ENCODE peak calls at places on chromosomes 4 and X, in four cellular contexts. One of them, this sample, is unnamed.

GRCh38 chr4:48968814-48969213 is 17.3 kb upstream of the CWH43 start:
- DNase-seq in suprapubic skin: no peak
- DNase-seq in breast epithelium: no peak
- DNase-seq in HCT116: no peak
- DNase-seq in this sample: no peak

GRCh38 chr4:181792641-181793612 is 450.3 kb upstream of the TENM3 start:
- DNase-seq in HCT116: no peak
- DNase-seq in suprapubic skin: no peak
- DNase-seq in breast epithelium: no peak
- DNase-seq in this sample: no peak

GRCh38 chr4:128871948-128872347 is 62.4 kb downstream of the JADE1 start:
- DNase-seq in suprapubic skin: no peak
- DNase-seq in breast epithelium: no peak
- DNase-seq in HCT116: no peak
- DNase-seq in this sample: no peak

GRCh38 chr4:3473943-3474335 is 10.8 kb downstream of the DOK7 start:
- DNase-seq in HCT116: no peak
- DNase-seq in breast epithelium: no peak
- DNase-seq in suprapubic skin: no peak
- DNase-seq in this sample: no peak

GRCh38 chr4:139668658-139669201 is 3.1 kb downstream of the MGST2 start:
- DNase-seq in HCT116: no peak
- DNase-seq in suprapubic skin: no peak
- DNase-seq in breast epithelium: no peak
- DNase-seq in this sample: no peak

GRCh38 chr4:16158504-16158852 is 67.8 kb downstream of the TAPT1 start:
- DNase-seq in suprapubic skin: no peak
- DNase-seq in HCT116: no peak
- DNase-seq in breast epithelium: no peak
- DNase-seq in this sample: no peak

GRCh38 chrX:133698298-133698697 is 283.0 kb upstream of the GPC4 start:
- DNase-seq in HCT116: no peak
- DNase-seq in breast epithelium: no peak
- DNase-seq in suprapubic skin: no peak
- DNase-seq in this sample: no peak

GRCh38 chr4:112348488-112349158 is 51.5 kb downstream of the ALPK1 start:
- DNase-seq in breast epithelium: peak; percentile 67
- DNase-seq in suprapubic skin: peak; percentile 74
- DNase-seq in HCT116: peak; percentile 32
- DNase-seq in this sample: no peak

GRCh38 chrX:85243761-85244410 is at the start of the genes SATL1 and ZNF711:
- DNase-seq in suprapubic skin: peak; percentile 62
- DNase-seq in breast epithelium: peak; percentile 42
- DNase-seq in HCT116: peak; percentile 13
- DNase-seq in this sample: no peak

GRCh38 chrX:154380787-154381186 is 1.7 kb downstream of the EMD start:
- DNase-seq in breast epithelium: no peak
- DNase-seq in suprapubic skin: no peak
- DNase-seq in HCT116: no peak
- DNase-seq in this sample: no peak

GRCh38 chrX:117196481-117196880 is 733.7 kb upstream of the CT83 start:
- DNase-seq in breast epithelium: no peak
- DNase-seq in suprapubic skin: no peak
- DNase-seq in HCT116: no peak
- DNase-seq in this sample: no peak

GRCh38 chrX:46408553-46409407 is 136.4 kb downstream of the ZNF674 start:
- DNase-seq in breast epithelium: peak; percentile 57
- DNase-seq in suprapubic skin: peak; percentile 68
- DNase-seq in HCT116: peak; percentile 42
- DNase-seq in this sample: peak; percentile 9

GRCh38 chr4:44544158-44544557 is 95.5 kb upstream of the KCTD8 start:
- DNase-seq in breast epithelium: no peak
- DNase-seq in suprapubic skin: no peak
- DNase-seq in HCT116: no peak
- DNase-seq in this sample: no peak

GRCh38 chrX:18951032-18951431 is 32.9 kb downstream of the PHKA2 start:
- DNase-seq in suprapubic skin: no peak
- DNase-seq in HCT116: no peak
- DNase-seq in breast epithelium: no peak
- DNase-seq in this sample: no peak

GRCh38 chr4:152265149-152265621 is 270.7 kb downstream of the FBXW7 start:
- DNase-seq in breast epithelium: no peak
- DNase-seq in suprapubic skin: no peak
- DNase-seq in HCT116: no peak
- DNase-seq in this sample: no peak

GRCh38 chr4:79364048-79364447 is 38.2 kb upstream of the NAA11 start:
- DNase-seq in HCT116: no peak
- DNase-seq in suprapubic skin: no peak
- DNase-seq in breast epithelium: no peak
- DNase-seq in this sample: no peak

GRCh38 chrX:112164420-112164819 is 81.8 kb upstream of the TRPC5 start:
- DNase-seq in HCT116: no peak
- DNase-seq in suprapubic skin: no peak
- DNase-seq in breast epithelium: no peak
- DNase-seq in this sample: no peak

GRCh38 chr4:153274967-153275366 is 69.5 kb upstream of the MND1 start:
- DNase-seq in suprapubic skin: no peak
- DNase-seq in HCT116: no peak
- DNase-seq in breast epithelium: no peak
- DNase-seq in this sample: no peak

GRCh38 chr4:153281476-153281875 is 63.0 kb upstream of the MND1 start:
- DNase-seq in breast epithelium: no peak
- DNase-seq in suprapubic skin: no peak
- DNase-seq in HCT116: no peak
- DNase-seq in this sample: no peak

GRCh38 chr4:153275380-153276276 is 68.9 kb upstream of the MND1 start:
- DNase-seq in breast epithelium: no peak
- DNase-seq in HCT116: no peak
- DNase-seq in suprapubic skin: no peak
- DNase-seq in this sample: no peak

GRCh38 chr4:153273736-153274135 is 69.5 kb downstream of the TRIM2 start:
- DNase-seq in suprapubic skin: no peak
- DNase-seq in breast epithelium: no peak
- DNase-seq in HCT116: no peak
- DNase-seq in this sample: no peak

DNA sequence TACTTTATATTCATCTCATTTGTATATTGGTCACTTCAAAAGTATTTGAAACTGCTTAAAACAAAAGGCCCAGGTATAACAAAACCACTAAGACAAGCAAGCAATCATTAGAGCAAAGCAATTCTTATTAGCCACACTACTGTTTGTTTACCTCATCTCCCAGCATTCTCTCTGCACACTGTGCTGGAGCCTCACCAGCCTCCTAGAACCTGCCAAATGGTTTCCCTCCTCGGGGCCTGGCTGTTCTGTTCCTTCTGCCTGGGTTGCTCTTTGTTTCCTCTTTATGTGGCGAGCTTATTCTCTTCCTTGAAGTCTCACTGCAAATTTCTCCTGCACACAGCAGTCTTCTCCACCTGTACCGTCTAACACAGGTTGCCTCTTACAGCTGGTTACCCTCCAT is 67.5 kb upstream of the MND1 start:
- DNase-seq in HCT116: no peak
- DNase-seq in breast epithelium: no peak
- DNase-seq in suprapubic skin: no peak
- DNase-seq in this sample: no peak
- TF ChIP-seq POLR2AphosphoS5 in HCT116: no peak
- TF ChIP-seq POLR2AphosphoS5 in breast epithelium: no peak
- TF ChIP-seq POLR2AphosphoS5 in suprapubic skin: no peak
- TF ChIP-seq POLR2AphosphoS5 in this sample: no peak

DNA sequence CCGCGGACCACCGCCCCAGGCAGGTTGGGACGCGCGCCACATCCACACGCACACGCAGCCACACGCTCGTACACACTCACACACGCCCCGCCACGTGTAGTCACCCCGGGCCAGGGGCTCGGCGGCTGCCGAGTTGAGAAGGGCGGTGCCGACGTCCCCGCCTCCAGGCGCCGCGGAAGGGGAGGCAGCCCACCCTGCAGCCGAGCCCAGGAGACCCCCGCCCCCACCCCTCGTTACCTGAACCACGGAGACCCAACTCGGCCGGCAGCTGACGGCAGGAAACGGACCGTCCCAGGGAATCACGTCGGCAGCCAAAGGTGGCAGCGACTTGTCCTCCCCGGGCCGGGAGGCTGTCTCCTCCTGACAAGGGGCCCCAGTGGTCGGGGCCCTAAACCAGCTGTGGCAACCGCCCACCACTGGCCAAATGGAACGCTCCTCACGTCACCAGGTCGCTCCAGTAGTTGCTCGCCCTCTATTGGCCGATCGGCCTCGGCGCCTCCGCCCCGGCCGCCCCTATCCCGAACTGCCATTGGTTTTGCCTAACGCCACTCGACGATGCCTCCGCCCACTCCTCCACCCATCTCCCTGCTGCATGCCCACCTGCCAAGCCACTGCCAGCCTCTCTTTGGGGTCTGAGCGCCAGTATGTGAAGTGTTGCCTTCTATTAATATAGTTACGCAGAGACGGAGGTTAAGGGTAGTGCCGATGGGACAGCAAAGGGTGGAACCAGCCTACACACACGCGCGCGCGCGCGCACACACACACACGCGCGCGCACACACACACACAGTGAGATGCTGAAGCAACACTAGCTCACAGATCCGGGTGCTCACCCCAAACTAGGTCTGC is at the start of gene ZDHHC9:
- DNase-seq in HCT116: peak; percentile 79
- DNase-seq in breast epithelium: peak; percentile 80
- DNase-seq in suprapubic skin: peak; percentile 94
- DNase-seq in this sample: peak; percentile 76
- TF ChIP-seq POLR2A in HCT116: no peak
- TF ChIP-seq POLR2A in breast epithelium: no peak
- TF ChIP-seq POLR2A in suprapubic skin: peak; percentile 59
- TF ChIP-seq POLR2A in this sample: peak; percentile 43

GRCh38 chr4:148006025-148006424 is 274.1 kb downstream of the ARHGAP10 start:
- DNase-seq in suprapubic skin: no peak
- DNase-seq in breast epithelium: no peak
- DNase-seq in HCT116: no peak
- DNase-seq in this sample: no peak

GRCh38 chr4:148004228-148004813 is 272.4 kb downstream of the ARHGAP10 start:
- DNase-seq in HCT116: no peak
- DNase-seq in suprapubic skin: no peak
- DNase-seq in breast epithelium: no peak
- DNase-seq in this sample: no peak

GRCh38 chr4:148007789-148008188 is 275.9 kb downstream of the ARHGAP10 start:
- DNase-seq in breast epithelium: no peak
- DNase-seq in suprapubic skin: no peak
- DNase-seq in HCT116: no peak
- DNase-seq in this sample: no peak

GRCh38 chr4:148007303-148007702 is 275.4 kb downstream of the ARHGAP10 start:
- DNase-seq in suprapubic skin: no peak
- DNase-seq in HCT116: peak; percentile 72
- DNase-seq in breast epithelium: no peak
- DNase-seq in this sample: no peak
- TF ChIP-seq POLR2AphosphoS5 in suprapubic skin: no peak
- TF ChIP-seq POLR2AphosphoS5 in HCT116: no peak
- TF ChIP-seq POLR2AphosphoS5 in breast epithelium: no peak
- TF ChIP-seq POLR2AphosphoS5 in this sample: no peak

DNA sequence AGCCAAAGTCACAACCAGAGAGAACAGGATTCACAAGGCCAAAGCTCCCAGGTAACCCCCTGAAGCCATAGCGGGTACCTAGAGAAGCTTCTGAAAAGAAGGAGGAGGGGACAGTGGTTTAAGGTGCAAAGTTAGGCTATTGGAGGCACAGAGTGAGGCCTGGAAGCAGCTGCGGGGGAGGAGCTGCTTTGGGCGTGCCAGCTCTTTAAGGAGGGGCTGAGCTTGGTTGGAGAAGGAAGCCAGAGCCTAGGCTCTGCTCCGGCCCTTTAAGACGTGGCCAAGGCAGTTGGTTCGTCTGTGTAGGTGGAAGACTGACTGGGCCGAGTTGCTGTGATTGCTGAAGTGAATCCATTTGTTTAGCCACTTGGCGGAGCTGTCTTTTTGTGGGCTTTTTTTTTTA is 1.5 kb downstream of the KLF8 start:
- DNase-seq in suprapubic skin: peak; percentile 66
- DNase-seq in breast epithelium: peak; percentile 63
- DNase-seq in HCT116: peak; percentile 29
- DNase-seq in this sample: no peak
- TF ChIP-seq POLR2A in suprapubic skin: no peak
- TF ChIP-seq POLR2A in breast epithelium: no peak
- TF ChIP-seq POLR2A in HCT116: no peak
- TF ChIP-seq POLR2A in this sample: no peak

GRCh38 chr4:100721077-100721476 is 203.3 kb upstream of the EMCN start:
- DNase-seq in HCT116: no peak
- DNase-seq in breast epithelium: no peak
- DNase-seq in suprapubic skin: no peak
- DNase-seq in this sample: no peak
- TF ChIP-seq POLR2AphosphoS5 in HCT116: no peak
- TF ChIP-seq POLR2AphosphoS5 in breast epithelium: no peak
- TF ChIP-seq POLR2AphosphoS5 in suprapubic skin: no peak
- TF ChIP-seq POLR2AphosphoS5 in this sample: no peak

This sample was measured in GM12891.